ENCODE peak calls at places on chromosomes 16 and 17, in seven cellular contexts. N is right lobe of liver, C is sigmoid colon, Z is body of pancreas, U is prostate gland, P is breast epithelium, Y is testis. F is an unnamed sample. For H3K36me3 and H3K9me3, the result is how much of the 10 kb centered on the place peaks cover.

GRCh38 chr16:57071840-57072541 is 20.4 kb upstream of the CPNE2 start:
- DNase-seq in N (no peak), C (no peak), Z (no peak), U (no peak), P (no peak), Y (no peak), F (no peak)

GRCh38 chr17:39001703-39002637 is 34.8 kb upstream of the FBXO47 start:
- DNase-seq in N (no peak), C (peak), Z (peak), U (no peak), P (peak), Y (peak), F (peak)

GRCh38 chr16:12311887-12312286 is 335.4 kb downstream of the SNX29 start:
- DNase-seq in N (no peak), C (no peak), Z (no peak), U (no peak), P (no peak), Y (no peak), F (no peak)

GRCh38 chr17:14331982-14332298 is 31.1 kb downstream of the HS3ST3B1 start:
- DNase-seq in N (no peak), C (no peak), Z (no peak), U (no peak), P (no peak), Y (no peak), F (no peak)

GRCh38 chr17:69523252-69523861 is 108.9 kb downstream of the MAP2K6 start:
- DNase-seq in N (no peak), C (no peak), Z (peak), U (peak), P (no peak), Y (peak), F (no peak)

GRCh38 chr16:64545769-64546168 is 576.1 kb downstream of the CDH11 start:
- DNase-seq in N (no peak), C (no peak), Z (peak), U (no peak), P (no peak), Y (no peak), F (no peak)

GRCh38 chr17:28379814-28380571 is 8.5 kb downstream of the SARM1 start:
- DNase-seq in N (no peak), C (no peak), Z (no peak), U (no peak), P (peak), Y (no peak), F (no peak)

GRCh38 chr17:8753976-8754440 is 4.3 kb downstream of the SPDYE4 start:
- DNase-seq in N (no peak), C (no peak), Z (no peak), U (no peak), P (no peak), Y (no peak), F (no peak)

GRCh38 chr16:31004658-31005057 is 5.8 kb downstream of the STX1B start:
- DNase-seq in N (no peak), C (no peak), Z (no peak), U (no peak), P (no peak), Y (no peak), F (no peak)

GRCh38 chr17:80443916-80444708 is 29.1 kb downstream of the ENDOV start:
- DNase-seq in N (no peak), C (no peak), Z (no peak), U (no peak), P (no peak), Y (no peak), F (no peak)

GRCh38 chr16:54585966-54586365 is 299.4 kb upstream of the IRX3 start:
- DNase-seq in N (no peak), C (no peak), Z (no peak), U (no peak), P (no peak), Y (no peak), F (no peak)
- H3K36me3 ChIP-seq in N (under half), C (under half), Z (under half), U (under half), P (under half), Y (under half), F (under half)

GRCh38 chr17:40317880-40318834 is 9.2 kb downstream of the RARA start:
- DNase-seq in N (peak), C (peak), Z (peak), U (peak), P (peak), Y (peak), F (peak)
- TF ChIP-seq POLR2A in N (peak), C (peak), Z (peak), U (peak), P (peak), Y (peak), F (peak)

DNA sequence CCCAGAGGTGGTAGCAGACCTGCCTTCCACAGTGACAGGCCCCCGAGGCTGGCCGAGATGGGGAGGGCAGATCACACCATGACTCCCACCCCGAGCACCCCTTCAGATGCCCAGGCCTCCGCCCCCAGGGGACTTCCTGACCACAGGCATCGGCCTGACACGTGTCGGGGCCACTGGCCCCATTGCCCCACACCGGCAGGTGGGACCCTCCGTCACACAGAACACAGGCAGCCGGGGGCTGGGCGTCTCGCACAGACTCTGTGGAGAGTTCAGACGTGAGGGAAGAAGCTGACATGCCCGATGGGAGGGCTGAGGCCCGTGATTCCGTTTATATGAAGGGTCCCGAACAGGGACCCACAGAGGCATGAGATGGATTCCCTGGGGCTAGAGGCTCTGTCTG is 51.3 kb upstream of the GNG13 start:
- DNase-seq in N (no peak), C (no peak), Z (no peak), U (no peak), P (no peak), Y (no peak), F (no peak)
- H3K9me3 ChIP-seq in N (under half), C (under half), Z (under half), U (under half), P (under half), Y (under half), F (under half)

GRCh38 chr16:70160821-70161220 is 12.8 kb upstream of the CLEC18C start:
- DNase-seq in N (no peak), C (no peak), Z (no peak), U (peak), P (no peak), Y (peak), F (no peak)
- H3K36me3 ChIP-seq in N (under half), C (under half), Z (under half), U (under half), P (under half), Y (under half), F (under half)

DNA sequence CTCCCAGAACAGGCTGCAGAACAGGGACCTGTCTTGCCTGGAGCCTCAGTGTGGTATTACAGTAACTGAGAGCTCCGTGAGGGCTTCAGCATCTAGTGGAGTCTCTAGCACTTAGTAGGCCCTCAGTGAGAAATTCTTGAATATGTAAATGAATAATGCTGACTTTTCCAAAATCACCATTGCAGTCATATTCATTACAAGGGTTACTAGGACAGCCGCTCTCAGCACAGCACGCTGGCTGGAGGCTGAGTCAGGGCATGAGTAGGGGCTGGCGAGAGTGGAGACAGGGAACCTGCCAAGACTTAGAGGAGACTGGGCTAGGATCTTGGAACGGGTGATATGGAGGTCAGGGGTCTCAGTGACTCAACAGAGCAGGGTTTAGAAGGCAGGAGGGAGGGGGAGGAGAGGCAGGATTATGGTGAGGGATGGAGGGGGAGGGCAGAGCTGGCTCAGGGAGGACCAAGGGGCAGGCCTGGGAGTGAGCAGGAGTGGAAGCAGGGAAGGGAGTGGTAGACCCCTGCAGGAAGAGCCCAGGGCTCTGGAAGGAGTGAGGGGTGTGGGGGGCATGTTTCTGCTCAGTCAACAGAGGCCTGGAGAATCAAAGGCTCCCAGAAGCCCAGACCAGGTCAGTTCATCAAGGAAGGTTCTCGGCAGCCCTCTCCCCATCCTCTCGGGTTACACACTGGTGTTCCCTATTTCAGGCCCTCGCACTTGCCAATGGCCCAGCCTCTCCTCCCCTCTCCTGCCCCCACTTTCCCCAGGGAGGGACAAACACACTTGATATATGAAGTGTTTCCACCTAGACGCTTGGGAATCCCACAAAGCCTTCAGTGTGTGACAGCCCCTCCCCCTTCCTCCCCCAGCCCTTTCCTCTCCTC is 42.3 kb downstream of the FZD2 start:
- DNase-seq in N (no peak), C (no peak), Z (peak), U (no peak), P (peak), Y (peak), F (peak)
- TF ChIP-seq POLR2A in N (no peak), C (no peak), Z (no peak), U (no peak), P (no peak), Y (no peak), F (no peak)

GRCh38 chr16:79402356-79402755 is 198.2 kb downstream of the MAF start:
- DNase-seq in N (peak), C (no peak), Z (peak), U (no peak), P (peak), Y (no peak), F (no peak)
- H3K9me3 ChIP-seq in N (under half), C (under half), Z (under half), U (under half), P (under half), Y (under half), F (under half)

GRCh38 chr17:18326572-18326971 is 11.5 kb downstream of the SMCR8 start:
- DNase-seq in N (no peak), C (no peak), Z (no peak), U (no peak), P (no peak), Y (no peak), F (no peak)
- H3K36me3 ChIP-seq in N (under half), C (under half), Z (under half), U (under half), P (under half), Y (under half), F (under half)

GRCh38 chr17:47830991-47831933 is at the start of the genes LRRC46 and MRPL10:
- DNase-seq in N (peak), C (peak), Z (peak), U (peak), P (peak), Y (peak), F (peak)
- TF ChIP-seq POLR2A in N (peak), C (peak), Z (peak), U (peak), P (peak), Y (no peak), F (peak)

DNA sequence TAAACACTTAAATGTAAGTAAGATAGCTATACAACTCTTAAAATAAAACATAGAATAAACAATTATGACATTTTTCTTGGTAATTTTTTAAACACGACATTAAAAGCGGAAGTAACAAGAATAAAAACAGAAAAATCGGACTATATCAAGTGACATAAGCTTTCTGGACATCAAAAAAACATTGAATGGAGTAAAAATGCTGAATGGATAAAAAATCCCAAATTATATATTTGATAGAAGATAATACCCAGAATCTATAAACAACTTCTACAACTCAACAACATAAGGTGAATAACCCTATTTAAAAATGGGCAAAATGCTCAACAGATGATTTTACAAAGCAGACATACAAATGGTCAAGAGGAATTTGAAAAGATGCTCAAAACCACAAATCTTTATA is 1866.5 kb downstream of the TP53TG3F start:
- DNase-seq in N (no peak), C (no peak), Z (no peak), U (no peak), P (no peak), Y (no peak), F (no peak)
- H3K9me3 ChIP-seq in N (under half), C (under half), Z (under half), U (under half), P (under half), Y (under half), F (under half)

DNA sequence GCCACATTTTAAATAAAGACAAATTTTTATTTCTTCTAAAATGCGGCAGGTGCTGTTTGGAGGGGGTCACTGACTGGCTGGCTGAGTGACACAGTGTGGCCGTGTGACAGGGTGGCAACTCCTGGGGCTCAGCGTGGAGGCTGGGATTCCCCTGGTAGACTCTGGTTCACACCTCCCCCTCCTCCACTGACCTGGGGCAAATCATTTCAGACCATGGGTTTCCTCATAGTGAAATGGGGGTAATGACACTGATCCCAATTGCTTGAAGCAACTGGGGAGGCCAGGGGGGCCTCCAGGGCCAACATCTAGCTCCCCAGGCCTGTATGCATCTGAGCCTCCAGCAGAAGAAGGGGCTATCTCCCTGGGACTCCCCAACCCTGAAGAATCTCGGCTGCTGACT is 6.6 kb downstream of the HSD11B2 start:
- DNase-seq in N (no peak), C (no peak), Z (no peak), U (no peak), P (no peak), Y (no peak), F (no peak)
- H3K36me3 ChIP-seq in N (under half), C (under half), Z (under half), U (under half), P (under half), Y (under half), F (under half)

F was measured in ovary.